ENCODE peak calls at places on chromosomes 16 and 17, in four cellular contexts. W, M, R and E are unnamed samples.

GRCh38 chr17:57633236-57633635 is 111.9 kb downstream of the CCDC182 start:
- DNase-seq in W (no peak), M (no peak), R (no peak), E (no peak)

GRCh38 chr17:8941520-8941919 is 24.0 kb downstream of the PIK3R5 start:
- DNase-seq in W (no peak), M (no peak), R (no peak), E (no peak)

GRCh38 chr16:46895399-46896313 is 11.5 kb downstream of the GPT2 start:
- DNase-seq in W (no peak), M (peak), R (no peak), E (no peak)

GRCh38 chr16:8996891-8997290 is 33.2 kb upstream of the USP7 start:
- DNase-seq in W (no peak), M (peak), R (peak), E (peak)

GRCh38 chr16:89142474-89143197 is 28.9 kb upstream of the CDH15 start:
- DNase-seq in W (no peak), M (no peak), R (no peak), E (no peak)

GRCh38 chr17:42133461-42134041 is 10.9 kb downstream of the HSPB9 start:
- DNase-seq in W (no peak), M (no peak), R (no peak), E (no peak)

GRCh38 chr17:7235693-7236665 is 1.7 kb upstream of the DVL2 start:
- DNase-seq in W (no peak), M (no peak), R (no peak), E (no peak)

GRCh38 chr17:42405963-42406495 is 17.0 kb downstream of the CAVIN1 start:
- DNase-seq in W (no peak), M (peak), R (peak), E (no peak)

GRCh38 chr17:64187093-64187895 is 57.4 kb upstream of the ERN1 start:
- DNase-seq in W (no peak), M (peak), R (no peak), E (no peak)

GRCh38 chr17:4583796-4584124 is 569 bp upstream of the SMTNL2 start:
- DNase-seq in W (no peak), M (no peak), R (peak), E (peak)

GRCh38 chr16:71259086-71259485 is 28.6 kb upstream of the HYDIN start:
- DNase-seq in W (no peak), M (no peak), R (no peak), E (no peak)

GRCh38 chr16:48008011-48008410 is 147.8 kb downstream of the ABCC12 start:
- DNase-seq in W (no peak), M (no peak), R (no peak), E (no peak)

GRCh38 chr17:12853921-12854320 is 64.6 kb downstream of the ARHGAP44 start:
- DNase-seq in W (no peak), M (no peak), R (no peak), E (no peak)

GRCh38 chr17:81868674-81869220 is 2.4 kb downstream of the ARHGDIA start:
- DNase-seq in W (no peak), M (peak), R (peak), E (peak)

GRCh38 chr17:27226611-27227234 is 67.2 kb upstream of the WSB1 start:
- DNase-seq in W (no peak), M (no peak), R (no peak), E (no peak)

GRCh38 chr17:45038771-45039634 is 12.4 kb downstream of the DCAKD start:
- DNase-seq in W (no peak), M (no peak), R (no peak), E (no peak)

GRCh38 chr16:87552772-87553171 is 49.5 kb upstream of the JPH3 start:
- DNase-seq in W (no peak), M (no peak), R (no peak), E (no peak)

GRCh38 chr17:82348866-82349265 is 10.2 kb upstream of the TEX19 start:
- DNase-seq in W (no peak), M (no peak), R (no peak), E (no peak)

GRCh38 chr17:82831818-82832200 is 8.0 kb downstream of the ZNF750 start:
- DNase-seq in W (no peak), M (no peak), R (no peak), E (no peak)

GRCh38 chr16:87054154-87054553 is 263.0 kb downstream of the C16orf95 start:
- DNase-seq in W (no peak), M (no peak), R (no peak), E (no peak)

GRCh38 chr17:74452841-74453661 is 13.4 kb upstream of the CD300A start:
- DNase-seq in W (no peak), M (no peak), R (no peak), E (no peak)

GRCh38 chr17:11514565-11514964 is 83.7 kb upstream of the DNAH9 start:
- DNase-seq in W (no peak), M (no peak), R (no peak), E (no peak)

GRCh38 chr17:11515901-11516300 is 82.4 kb upstream of the DNAH9 start:
- DNase-seq in W (no peak), M (no peak), R (no peak), E (no peak)

GRCh38 chr17:11506635-11507034 is 91.6 kb upstream of the DNAH9 start:
- DNase-seq in W (no peak), M (peak), R (peak), E (no peak)

GRCh38 chr17:11514981-11515680 is 83.1 kb upstream of the DNAH9 start:
- DNase-seq in W (no peak), M (no peak), R (no peak), E (no peak)

GRCh38 chr17:11511696-11512095 is 86.6 kb upstream of the DNAH9 start:
- DNase-seq in W (no peak), M (peak), R (no peak), E (no peak)
- TF ChIP-seq TCF7L2 in W (no peak), M (no peak), R (no peak), E (no peak)

GRCh38 chr17:70886648-70887047 is 717.3 kb downstream of the KCNJ2 start:
- DNase-seq in W (no peak), M (no peak), R (no peak), E (no peak)
- TF ChIP-seq TCF7L2 in W (no peak), M (no peak), R (no peak), E (no peak)

GRCh38 chr17:36001109-36001735 is at the start of gene CCL15:
- DNase-seq in W (no peak), M (peak), R (no peak), E (no peak)
- TF ChIP-seq TCF7L2 in W (no peak), M (no peak), R (no peak), E (no peak)

GRCh38 chr16:83115491-83116232 is 488.9 kb downstream of the CDH13 start:
- DNase-seq in W (no peak), M (no peak), R (no peak), E (no peak)
- TF ChIP-seq TCF7L2 in W (no peak), M (no peak), R (no peak), E (no peak)

GRCh38 chr16:85436636-85437160 is 176.4 kb upstream of the GSE1 start:
- DNase-seq in W (no peak), M (no peak), R (peak), E (no peak)

GRCh38 chr16:85441189-85441889 is 171.8 kb upstream of the GSE1 start:
- DNase-seq in W (no peak), M (peak), R (peak), E (peak)

GRCh38 chr16:85437161-85438052 is 175.7 kb upstream of the GSE1 start:
- DNase-seq in W (no peak), M (no peak), R (peak), E (no peak)

GRCh38 chr16:85440744-85441143 is 172.4 kb upstream of the GSE1 start:
- DNase-seq in W (no peak), M (no peak), R (no peak), E (no peak)

DNA sequence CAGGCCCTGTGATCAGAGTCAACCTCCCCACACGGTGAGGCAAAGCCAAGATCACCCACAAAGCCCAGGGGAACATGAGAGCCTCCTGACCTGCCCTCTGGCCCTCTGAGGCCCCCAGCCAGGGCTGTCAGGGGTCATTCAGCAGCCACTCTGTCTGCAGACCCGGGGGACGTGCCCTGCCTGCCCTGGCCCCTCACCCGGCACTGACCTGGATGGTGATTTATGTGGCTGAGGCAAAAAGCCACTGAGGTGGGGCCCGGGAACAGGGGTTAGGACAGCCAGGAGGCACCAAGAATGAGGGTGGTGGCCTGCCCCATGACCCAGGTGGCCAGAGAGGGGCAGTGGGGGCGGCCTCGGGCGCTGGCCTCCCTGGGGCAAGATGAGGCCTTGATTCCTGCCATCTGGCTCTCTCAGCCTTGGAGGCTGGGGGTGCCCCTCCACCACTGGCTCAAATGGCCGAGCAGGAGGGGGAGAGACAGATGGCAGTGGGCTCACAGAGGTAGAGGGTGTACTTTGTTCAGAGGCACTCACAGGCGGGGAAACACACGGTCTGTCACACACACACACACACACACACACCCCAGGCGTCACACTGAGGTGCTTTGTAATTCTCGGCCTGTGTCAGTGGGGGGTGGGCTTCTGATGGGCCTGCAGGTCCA is 174.0 kb upstream of the GSE1 start:
- DNase-seq in W (no peak), M (no peak), R (no peak), E (no peak)
- TF ChIP-seq TCF7L2 in W (no peak), M (no peak), R (no peak), E (no peak)

DNA sequence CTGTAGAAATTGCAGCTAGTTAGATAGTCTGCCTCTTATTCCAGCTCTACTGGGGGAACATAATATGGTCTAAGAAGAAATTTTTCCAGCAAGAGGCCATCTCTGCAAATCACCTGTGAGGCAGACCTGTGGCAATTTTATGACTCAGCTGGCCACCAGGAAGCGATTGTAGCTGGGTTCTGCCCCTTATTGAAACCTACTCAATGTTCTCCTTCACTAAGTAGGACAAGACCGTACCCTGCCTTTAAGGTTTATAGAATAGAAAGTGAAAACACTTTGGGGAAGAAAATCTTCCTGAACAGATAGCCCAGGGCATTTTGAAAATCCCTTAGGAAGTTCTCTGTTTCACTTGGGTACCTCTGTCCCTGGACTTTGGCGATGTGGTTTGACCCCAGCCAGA is 7.9 kb downstream of the CCL3 start:
- DNase-seq in W (no peak), M (no peak), R (no peak), E (no peak)
- TF ChIP-seq TCF7L2 in W (no peak), M (no peak), R (no peak), E (no peak)